ENCODE peak calls at places on chromosome 22, in seven cellular contexts. F, T, I, S, W, M and C are unnamed samples.

GRCh38 chr22:45125198-45125597 is 38.5 kb upstream of the NUP50 start:
- DNase-seq in W (peak), T (no peak), F (no peak), S (no peak), I (no peak), M (no peak), C (no peak)

GRCh38 chr22:36406721-36407120 is 19.0 kb upstream of the MYH9 start:
- DNase-seq in M (no peak), W (no peak), I (no peak), F (no peak), T (no peak), S (no peak), C (no peak)

GRCh38 chr22:25413620-25414019 is 150.9 kb upstream of the GRK3 start:
- DNase-seq in F (no peak), I (no peak), S (no peak), T (no peak), W (no peak), M (no peak), C (no peak)

GRCh38 chr22:31537019-31537535 is 40.7 kb downstream of the SFI1 start:
- DNase-seq in T (no peak), M (no peak), W (no peak), F (no peak), I (no peak), S (no peak), C (no peak)

GRCh38 chr22:40285508-40285907 is 60.8 kb upstream of the ADSL start:
- DNase-seq in F (no peak), M (no peak), S (no peak), T (no peak), I (no peak), W (no peak), C (no peak)

GRCh38 chr22:18148508-18148965 is 1.4 kb upstream of the USP18 start:
- DNase-seq in S (no peak), M (no peak), F (no peak), T (no peak), I (no peak), W (no peak), C (no peak)

GRCh38 chr22:20523118-20523983 is 15.9 kb downstream of the MED15 start:
- DNase-seq in T (no peak), F (no peak), I (no peak), M (no peak), S (no peak), W (no peak), C (no peak)

GRCh38 chr22:16601437-16602223 is 9.0 kb upstream of the CCT8L2 start:
- DNase-seq in I (no peak), T (peak), M (no peak), W (no peak), S (no peak), F (no peak), C (no peak)

GRCh38 chr22:28172948-28173360 is 253.9 kb upstream of the PITPNB start:
- DNase-seq in F (no peak), S (no peak), W (no peak), T (no peak), M (no peak), I (no peak), C (no peak)

GRCh38 chr22:41482319-41482935 is 13.5 kb downstream of the ACO2 start:
- DNase-seq in W (no peak), I (no peak), M (no peak), F (no peak), T (no peak), S (no peak), C (no peak)

GRCh38 chr22:19990609-19991394 is 25.8 kb downstream of the ARVCF start:
- DNase-seq in W (no peak), I (no peak), M (peak), F (no peak), T (no peak), S (no peak), C (no peak)

GRCh38 chr22:46280999-46281623 is 13.3 kb downstream of the TTC38 start:
- DNase-seq in T (no peak), M (no peak), S (no peak), I (no peak), W (no peak), F (no peak), C (no peak)

GRCh38 chr22:27348634-27349033 is 452.9 kb downstream of the MN1 start:
- DNase-seq in T (no peak), M (no peak), S (no peak), W (no peak), I (no peak), F (no peak), C (no peak)

GRCh38 chr22:24067587-24068376 is 56.7 kb downstream of the CABIN1 start:
- DNase-seq in I (peak), F (no peak), T (no peak), M (no peak), S (no peak), W (no peak), C (no peak)